ENCODE peak calls at places on chromosome 9, in eight cellular contexts. N is effector memory CD4-positive, alpha-beta T cell; O is colonic mucosa; X is OCI-LY7; Y is IMR-90; T is fibroblast of lung; D is adipocyte; G is CD4-positive, alpha-beta T cell. M is an unnamed sample. For H3K9me3, the result is how much of the 10 kb centered on the place peaks cover.

GRCh38 chr9:91416086-91416712 is 7.4 kb downstream of the NFIL3 start:
- DNase-seq in N (no peak), O (no peak), X (no peak), Y (peak), T (peak), D (peak), G (no peak), M (no peak)

GRCh38 chr9:37540634-37541033 is 35.5 kb downstream of the FBXO10 start:
- DNase-seq in N (no peak), O (peak), X (no peak), Y (no peak), T (no peak), D (no peak), G (no peak), M (no peak)

GRCh38 chr9:116855881-116856662 is 169.0 kb downstream of the TRIM32 start:
- DNase-seq in N (no peak), O (no peak), X (no peak), Y (no peak), T (peak), D (no peak), G (no peak), M (no peak)

GRCh38 chr9:115715656-115716055 is 437.9 kb upstream of the PAPPA start:
- DNase-seq in N (no peak), O (no peak), X (no peak), Y (no peak), T (no peak), D (no peak), G (no peak), M (no peak)

GRCh38 chr9:100756217-100756616 is 178.3 kb downstream of the CAVIN4 start:
- DNase-seq in N (no peak), O (no peak), X (no peak), Y (no peak), T (no peak), D (no peak), G (no peak), M (no peak)

GRCh38 chr9:136661641-136662325 is 933 bp upstream of the EGFL7 start:
- DNase-seq in N (no peak), O (no peak), X (no peak), Y (no peak), T (no peak), D (no peak), G (no peak), M (no peak)

GRCh38 chr9:92887880-92888338 is 10.1 kb upstream of the ZNF484 start:
- DNase-seq in N (no peak), O (no peak), X (peak), Y (no peak), T (no peak), D (peak), G (no peak), M (no peak)

GRCh38 chr9:87685431-87685830 is 40.5 kb upstream of the CTSL start:
- DNase-seq in N (no peak), O (no peak), X (no peak), Y (peak), T (peak), D (no peak), G (no peak), M (no peak)

GRCh38 chr9:133869674-133870419 is 122.3 kb downstream of the VAV2 start:
- DNase-seq in N (no peak), O (no peak), X (no peak), Y (no peak), T (peak), D (no peak), G (no peak), M (no peak)

GRCh38 chr9:17191095-17191494 is 56.3 kb downstream of the CNTLN start:
- DNase-seq in N (no peak), O (no peak), X (no peak), Y (peak), T (peak), D (peak), G (no peak), M (no peak)

GRCh38 chr9:117979914-117980313 is 275.7 kb downstream of the TLR4 start:
- DNase-seq in N (no peak), O (no peak), X (no peak), Y (no peak), T (no peak), D (no peak), G (no peak), M (no peak)

GRCh38 chr9:120888626-120889025 is 11.6 kb upstream of the PHF19 start:
- DNase-seq in N (no peak), O (no peak), X (no peak), Y (no peak), T (no peak), D (no peak), G (no peak), M (no peak)

GRCh38 chr9:88418715-88419540 is 30.7 kb downstream of the SPIN1 start:
- DNase-seq in N (no peak), O (no peak), X (no peak), Y (no peak), T (peak), D (no peak), G (no peak), M (no peak)

GRCh38 chr9:2622361-2623045 is 916 bp downstream of the VLDLR start:
- DNase-seq in N (no peak), O (peak), X (no peak), Y (peak), T (peak), D (peak), G (no peak), M (no peak)

GRCh38 chr9:78074385-78075291 is 43.0 kb upstream of the GNAQ start:
- DNase-seq in N (no peak), O (no peak), X (no peak), Y (no peak), T (peak), D (no peak), G (no peak), M (no peak)

DNA sequence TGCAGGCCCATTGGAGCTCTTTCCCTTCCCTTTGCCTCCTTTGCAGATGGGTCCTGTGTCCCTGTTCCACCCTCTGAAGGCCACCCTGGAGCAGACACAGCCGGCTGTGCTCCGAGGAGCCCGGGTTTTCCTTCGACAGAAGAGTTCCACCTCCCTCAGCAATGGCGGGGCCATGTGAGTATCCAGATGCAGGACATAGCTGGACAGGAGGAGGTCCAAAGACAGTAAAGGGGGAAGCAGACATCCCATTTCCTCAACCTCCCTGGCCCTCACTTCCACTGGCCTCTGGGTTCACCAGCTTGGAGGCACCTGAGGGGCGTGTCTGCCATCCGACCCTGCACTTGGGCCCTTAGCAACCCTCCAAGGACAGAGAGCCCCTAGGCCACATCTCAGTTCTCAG is 237.9 kb downstream of the CACNA1B start:
- DNase-seq in N (no peak), O (no peak), X (no peak), Y (no peak), T (no peak), D (no peak), G (no peak), M (no peak)
- H3K9me3 ChIP-seq in N (under half), O (under half), X (under half), Y (half or more), T (under half), D (under half), G (under half), M (under half)

GRCh38 chr9:113011911-113012381 is at the start of gene ZNF883:
- DNase-seq in N (no peak), O (peak), X (no peak), Y (peak), T (peak), D (peak), G (peak), M (no peak)
- H3K9me3 ChIP-seq in N (under half), O (under half), X (under half), Y (under half), T (under half), D (half or more), G (under half), M (under half)

GRCh38 chr9:40935336-40935735 is 193.1 kb downstream of the FOXD4L6 start:
- DNase-seq in N (no peak), O (no peak), X (no peak), Y (no peak), T (no peak), D (no peak), G (no peak), M (no peak)
- H3K9me3 ChIP-seq in N (under half), O (under half), X (under half), Y (under half), T (under half), D (under half), G (under half), M (under half)

DNA sequence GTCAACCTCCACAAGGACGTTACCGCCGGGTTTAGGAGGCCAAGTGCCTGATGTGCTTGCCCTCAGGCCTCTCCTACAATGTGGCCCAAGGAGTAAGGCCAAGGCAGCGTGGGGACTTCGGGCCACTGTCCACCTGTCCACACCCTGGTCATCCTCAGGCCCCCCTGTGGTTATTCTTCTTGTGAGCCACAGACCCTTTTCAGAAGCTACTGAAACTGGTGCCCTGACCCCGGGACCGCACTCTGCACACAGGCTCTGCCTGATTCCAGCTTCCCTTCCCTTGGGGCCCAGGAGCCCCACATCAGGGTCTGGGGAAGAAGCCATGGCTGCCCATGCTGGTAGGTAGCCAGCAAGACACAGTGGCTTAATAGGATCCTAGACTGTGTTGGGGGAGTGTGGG is 128.8 kb downstream of the OLFM1 start:
- DNase-seq in N (no peak), O (no peak), X (no peak), Y (no peak), T (no peak), D (no peak), G (no peak), M (no peak)
- H3K9me3 ChIP-seq in N (under half), O (under half), X (under half), Y (under half), T (under half), D (under half), G (under half), M (under half)

GRCh38 chr9:40925149-40925548 is 203.3 kb downstream of the FOXD4L6 start:
- DNase-seq in N (no peak), O (no peak), X (no peak), Y (no peak), T (no peak), D (no peak), G (no peak), M (no peak)
- H3K9me3 ChIP-seq in N (half or more), O (under half), X (under half), Y (under half), T (under half), D (half or more), G (half or more), M (under half)

DNA sequence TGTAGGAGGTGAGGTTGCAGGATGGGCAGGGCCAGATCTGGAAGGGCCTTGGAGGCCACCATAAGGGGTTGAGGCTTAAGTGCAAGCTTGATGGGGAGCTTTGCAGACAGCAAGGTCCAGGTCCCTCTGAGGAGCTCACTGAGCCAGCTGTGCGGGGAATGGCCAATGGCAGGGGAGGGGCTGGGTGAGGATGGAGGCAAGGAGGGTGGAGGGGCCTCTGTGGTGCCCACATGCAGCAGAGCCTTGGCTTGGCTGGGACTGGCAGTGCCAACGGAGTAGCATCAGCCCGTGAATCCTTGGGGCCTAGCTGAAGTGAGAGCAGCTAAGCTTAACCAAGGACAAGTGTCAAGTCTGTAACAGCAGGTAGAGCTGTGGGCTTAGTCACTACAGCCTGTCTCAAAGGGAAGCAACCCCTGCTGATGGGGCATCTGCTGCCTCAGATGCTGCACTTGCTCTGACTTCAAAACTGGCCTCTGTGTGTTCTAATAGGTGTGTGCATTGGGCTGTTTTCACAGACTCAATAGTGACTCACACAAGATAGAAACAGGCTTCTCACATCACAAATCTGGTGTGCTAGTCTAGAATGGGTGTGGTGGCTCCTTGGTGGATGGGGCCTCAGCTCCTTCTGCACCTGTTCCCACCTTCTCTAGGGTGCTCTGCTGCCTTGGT is 16.3 kb downstream of the GALNT12 start:
- DNase-seq in N (no peak), O (no peak), X (no peak), Y (no peak), T (no peak), D (no peak), G (no peak), M (no peak)
- H3K9me3 ChIP-seq in N (under half), O (under half), X (under half), Y (under half), T (under half), D (under half), G (under half), M (under half)